ENCODE peak calls at places on chromosomes 3 and 15, in eight cellular contexts. One of them, this sample, is unnamed. For H3K36me3 and H3K4me1, the result is how much of the 10 kb centered on the place peaks cover.

GRCh38 chr3:124552224-124552623 is 178.0 kb upstream of the UMPS start:
- DNase-seq in heart left ventricle: no peak
- DNase-seq in CD8-positive, alpha-beta memory T cell: no peak
- DNase-seq in OCI-LY7: no peak
- DNase-seq in mammary epithelial cell: peak
- DNase-seq in esophagus muscularis mucosa: no peak
- DNase-seq in iPS DF 6.9: no peak
- DNase-seq in GM23248: no peak
- DNase-seq in this sample: peak

GRCh38 chr3:24336101-24336500 is 158.5 kb downstream of the THRB start:
- DNase-seq in heart left ventricle: no peak
- DNase-seq in CD8-positive, alpha-beta memory T cell: no peak
- DNase-seq in OCI-LY7: no peak
- DNase-seq in mammary epithelial cell: no peak
- DNase-seq in esophagus muscularis mucosa: no peak
- DNase-seq in iPS DF 6.9: no peak
- DNase-seq in GM23248: no peak
- DNase-seq in this sample: no peak

GRCh38 chr3:144265527-144266100 is 294.0 kb downstream of the DIPK2A start:
- DNase-seq in heart left ventricle: no peak
- DNase-seq in CD8-positive, alpha-beta memory T cell: no peak
- DNase-seq in OCI-LY7: no peak
- DNase-seq in mammary epithelial cell: no peak
- DNase-seq in esophagus muscularis mucosa: no peak
- DNase-seq in iPS DF 6.9: no peak
- DNase-seq in GM23248: peak
- DNase-seq in this sample: peak

GRCh38 chr3:11764931-11765363 is 81.7 kb downstream of the TAMM41 start:
- DNase-seq in heart left ventricle: no peak
- DNase-seq in CD8-positive, alpha-beta memory T cell: no peak
- DNase-seq in OCI-LY7: no peak
- DNase-seq in mammary epithelial cell: peak
- DNase-seq in esophagus muscularis mucosa: no peak
- DNase-seq in iPS DF 6.9: no peak
- DNase-seq in GM23248: peak
- DNase-seq in this sample: peak

GRCh38 chr15:49495993-49496747 is 73.1 kb downstream of the FGF7 start:
- DNase-seq in heart left ventricle: no peak
- DNase-seq in CD8-positive, alpha-beta memory T cell: no peak
- DNase-seq in OCI-LY7: no peak
- DNase-seq in mammary epithelial cell: no peak
- DNase-seq in esophagus muscularis mucosa: no peak
- DNase-seq in iPS DF 6.9: no peak
- DNase-seq in GM23248: peak
- DNase-seq in this sample: peak

GRCh38 chr3:59247402-59247841 is 197.6 kb upstream of the CFAP20DC start:
- DNase-seq in heart left ventricle: no peak
- DNase-seq in CD8-positive, alpha-beta memory T cell: no peak
- DNase-seq in OCI-LY7: no peak
- DNase-seq in mammary epithelial cell: peak
- DNase-seq in esophagus muscularis mucosa: no peak
- DNase-seq in iPS DF 6.9: no peak
- DNase-seq in GM23248: no peak
- DNase-seq in this sample: no peak

GRCh38 chr3:76728411-76728810 is 311.5 kb upstream of the ROBO2 start:
- DNase-seq in heart left ventricle: no peak
- DNase-seq in CD8-positive, alpha-beta memory T cell: no peak
- DNase-seq in OCI-LY7: no peak
- DNase-seq in mammary epithelial cell: no peak
- DNase-seq in esophagus muscularis mucosa: no peak
- DNase-seq in iPS DF 6.9: no peak
- DNase-seq in GM23248: no peak
- DNase-seq in this sample: no peak

GRCh38 chr15:40843885-40844542 is at the start of gene SPINT1:
- DNase-seq in heart left ventricle: no peak
- DNase-seq in CD8-positive, alpha-beta memory T cell: peak
- DNase-seq in OCI-LY7: no peak
- DNase-seq in mammary epithelial cell: peak
- DNase-seq in esophagus muscularis mucosa: no peak
- DNase-seq in iPS DF 6.9: no peak
- DNase-seq in GM23248: peak
- DNase-seq in this sample: peak

GRCh38 chr15:78000089-78000926 is 77.2 kb downstream of the TBC1D2B start:
- DNase-seq in heart left ventricle: peak
- DNase-seq in CD8-positive, alpha-beta memory T cell: peak
- DNase-seq in OCI-LY7: peak
- DNase-seq in mammary epithelial cell: peak
- DNase-seq in esophagus muscularis mucosa: no peak
- DNase-seq in iPS DF 6.9: peak
- DNase-seq in GM23248: peak
- DNase-seq in this sample: peak

GRCh38 chr3:177141471-177141870 is 55.8 kb downstream of the TBL1XR1 start:
- DNase-seq in heart left ventricle: no peak
- DNase-seq in CD8-positive, alpha-beta memory T cell: no peak
- DNase-seq in OCI-LY7: no peak
- DNase-seq in mammary epithelial cell: no peak
- DNase-seq in esophagus muscularis mucosa: no peak
- DNase-seq in iPS DF 6.9: no peak
- DNase-seq in GM23248: no peak
- DNase-seq in this sample: no peak

GRCh38 chr3:42117175-42118008 is 26.2 kb downstream of the TRAK1 start:
- DNase-seq in heart left ventricle: no peak
- DNase-seq in CD8-positive, alpha-beta memory T cell: peak
- DNase-seq in OCI-LY7: peak
- DNase-seq in mammary epithelial cell: peak
- DNase-seq in esophagus muscularis mucosa: no peak
- DNase-seq in iPS DF 6.9: peak
- DNase-seq in GM23248: peak
- DNase-seq in this sample: peak

GRCh38 chr3:33061782-33062181 is 35.2 kb downstream of the GLB1 start:
- DNase-seq in heart left ventricle: no peak
- DNase-seq in CD8-positive, alpha-beta memory T cell: no peak
- DNase-seq in OCI-LY7: peak
- DNase-seq in mammary epithelial cell: no peak
- DNase-seq in esophagus muscularis mucosa: no peak
- DNase-seq in iPS DF 6.9: no peak
- DNase-seq in GM23248: peak
- DNase-seq in this sample: peak
- H3K36me3 ChIP-seq in heart left ventricle: half or more
- H3K36me3 ChIP-seq in CD8-positive, alpha-beta memory T cell: under half
- H3K36me3 ChIP-seq in OCI-LY7: under half
- H3K36me3 ChIP-seq in mammary epithelial cell: under half
- H3K36me3 ChIP-seq in esophagus muscularis mucosa: under half
- H3K36me3 ChIP-seq in iPS DF 6.9: under half
- H3K36me3 ChIP-seq in GM23248: under half
- H3K36me3 ChIP-seq in this sample: under half

GRCh38 chr15:67358812-67359211 is 104.2 kb downstream of the IQCH start:
- DNase-seq in heart left ventricle: no peak
- DNase-seq in CD8-positive, alpha-beta memory T cell: no peak
- DNase-seq in OCI-LY7: no peak
- DNase-seq in mammary epithelial cell: no peak
- DNase-seq in esophagus muscularis mucosa: no peak
- DNase-seq in iPS DF 6.9: no peak
- DNase-seq in GM23248: no peak
- DNase-seq in this sample: no peak

GRCh38 chr15:67366904-67367303 is 112.3 kb downstream of the IQCH start:
- DNase-seq in heart left ventricle: no peak
- DNase-seq in CD8-positive, alpha-beta memory T cell: no peak
- DNase-seq in OCI-LY7: no peak
- DNase-seq in mammary epithelial cell: no peak
- DNase-seq in esophagus muscularis mucosa: no peak
- DNase-seq in iPS DF 6.9: no peak
- DNase-seq in GM23248: no peak
- DNase-seq in this sample: no peak

GRCh38 chr15:67359431-67360082 is 105.0 kb downstream of the IQCH start:
- DNase-seq in heart left ventricle: no peak
- DNase-seq in CD8-positive, alpha-beta memory T cell: no peak
- DNase-seq in OCI-LY7: no peak
- DNase-seq in mammary epithelial cell: no peak
- DNase-seq in esophagus muscularis mucosa: no peak
- DNase-seq in iPS DF 6.9: no peak
- DNase-seq in GM23248: no peak
- DNase-seq in this sample: no peak

GRCh38 chr15:67361100-67361499 is 106.5 kb downstream of the IQCH start:
- DNase-seq in heart left ventricle: no peak
- DNase-seq in CD8-positive, alpha-beta memory T cell: no peak
- DNase-seq in OCI-LY7: no peak
- DNase-seq in mammary epithelial cell: no peak
- DNase-seq in esophagus muscularis mucosa: no peak
- DNase-seq in iPS DF 6.9: no peak
- DNase-seq in GM23248: no peak
- DNase-seq in this sample: no peak
- H3K4me1 ChIP-seq in heart left ventricle: under half
- H3K4me1 ChIP-seq in CD8-positive, alpha-beta memory T cell: under half
- H3K4me1 ChIP-seq in OCI-LY7: under half
- H3K4me1 ChIP-seq in mammary epithelial cell: under half
- H3K4me1 ChIP-seq in esophagus muscularis mucosa: under half
- H3K4me1 ChIP-seq in iPS DF 6.9: under half
- H3K4me1 ChIP-seq in GM23248: under half
- H3K4me1 ChIP-seq in this sample: under half

DNA sequence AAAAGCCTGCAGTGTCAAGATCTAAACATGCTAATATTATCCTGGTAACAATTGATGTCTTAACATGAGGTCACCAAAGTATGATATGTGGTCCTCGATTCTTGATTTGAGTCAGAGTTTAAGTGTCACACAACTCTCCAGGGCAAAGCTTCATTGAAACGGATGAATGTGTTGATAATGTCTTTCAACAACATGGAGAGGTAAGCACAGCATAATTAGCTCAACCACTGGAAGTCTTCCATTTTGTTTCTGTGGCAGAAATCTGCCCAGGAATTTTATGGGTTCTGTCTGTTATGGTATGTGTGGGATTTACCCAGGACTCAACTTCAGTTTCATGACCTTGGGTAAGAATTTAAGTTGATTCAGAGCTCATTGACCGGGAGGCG is 591.5 kb downstream of the ZNF385D start:
- DNase-seq in heart left ventricle: no peak
- DNase-seq in CD8-positive, alpha-beta memory T cell: no peak
- DNase-seq in OCI-LY7: no peak
- DNase-seq in mammary epithelial cell: no peak
- DNase-seq in esophagus muscularis mucosa: no peak
- DNase-seq in iPS DF 6.9: no peak
- DNase-seq in GM23248: no peak
- DNase-seq in this sample: no peak
- H3K27ac ChIP-seq in heart left ventricle: no peak
- H3K27ac ChIP-seq in CD8-positive, alpha-beta memory T cell: no peak
- H3K27ac ChIP-seq in OCI-LY7: no peak
- H3K27ac ChIP-seq in mammary epithelial cell: no peak
- H3K27ac ChIP-seq in esophagus muscularis mucosa: no peak
- H3K27ac ChIP-seq in iPS DF 6.9: no peak
- H3K27ac ChIP-seq in GM23248: peak
- H3K27ac ChIP-seq in this sample: peak

DNA sequence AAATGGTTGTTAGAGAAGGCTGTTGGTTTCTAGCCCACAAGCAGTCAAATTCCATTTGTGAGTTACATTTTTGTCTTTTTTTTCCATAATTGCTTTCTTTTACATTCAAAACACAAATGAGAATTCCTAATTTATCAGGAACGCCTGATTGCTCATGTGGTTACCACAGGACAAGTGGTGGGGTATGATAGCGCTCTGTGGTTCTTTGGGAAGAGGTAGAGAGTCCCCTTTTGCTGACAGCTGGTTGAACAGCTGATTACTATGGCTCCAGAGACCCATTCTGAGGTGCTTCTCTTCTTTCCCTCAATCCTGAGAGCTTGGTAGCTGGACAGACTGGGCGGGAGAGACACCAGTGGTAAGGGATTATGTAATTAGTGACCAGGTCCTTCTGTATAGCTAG is 24.4 kb downstream of the CNOT10 start:
- DNase-seq in heart left ventricle: no peak
- DNase-seq in CD8-positive, alpha-beta memory T cell: no peak
- DNase-seq in OCI-LY7: no peak
- DNase-seq in mammary epithelial cell: no peak
- DNase-seq in esophagus muscularis mucosa: no peak
- DNase-seq in iPS DF 6.9: no peak
- DNase-seq in GM23248: no peak
- DNase-seq in this sample: peak
- H3K36me3 ChIP-seq in heart left ventricle: half or more
- H3K36me3 ChIP-seq in CD8-positive, alpha-beta memory T cell: under half
- H3K36me3 ChIP-seq in OCI-LY7: half or more
- H3K36me3 ChIP-seq in mammary epithelial cell: under half
- H3K36me3 ChIP-seq in esophagus muscularis mucosa: under half
- H3K36me3 ChIP-seq in iPS DF 6.9: under half
- H3K36me3 ChIP-seq in GM23248: under half
- H3K36me3 ChIP-seq in this sample: under half

GRCh38 chr15:73604477-73604876 is 28.7 kb downstream of the NPTN start:
- DNase-seq in heart left ventricle: no peak
- DNase-seq in CD8-positive, alpha-beta memory T cell: no peak
- DNase-seq in OCI-LY7: no peak
- DNase-seq in mammary epithelial cell: no peak
- DNase-seq in esophagus muscularis mucosa: no peak
- DNase-seq in iPS DF 6.9: no peak
- DNase-seq in GM23248: no peak
- DNase-seq in this sample: no peak

GRCh38 chr15:73602992-73603391 is 30.2 kb downstream of the NPTN start:
- DNase-seq in heart left ventricle: no peak
- DNase-seq in CD8-positive, alpha-beta memory T cell: no peak
- DNase-seq in OCI-LY7: no peak
- DNase-seq in mammary epithelial cell: no peak
- DNase-seq in esophagus muscularis mucosa: no peak
- DNase-seq in iPS DF 6.9: no peak
- DNase-seq in GM23248: no peak
- DNase-seq in this sample: no peak

GRCh38 chr15:73608475-73608874 is 24.7 kb downstream of the NPTN start:
- DNase-seq in heart left ventricle: no peak
- DNase-seq in CD8-positive, alpha-beta memory T cell: no peak
- DNase-seq in OCI-LY7: no peak
- DNase-seq in mammary epithelial cell: no peak
- DNase-seq in esophagus muscularis mucosa: no peak
- DNase-seq in iPS DF 6.9: no peak
- DNase-seq in GM23248: no peak
- DNase-seq in this sample: no peak

GRCh38 chr15:73607405-73607804 is 25.8 kb downstream of the NPTN start:
- DNase-seq in heart left ventricle: no peak
- DNase-seq in CD8-positive, alpha-beta memory T cell: no peak
- DNase-seq in OCI-LY7: no peak
- DNase-seq in mammary epithelial cell: no peak
- DNase-seq in esophagus muscularis mucosa: no peak
- DNase-seq in iPS DF 6.9: no peak
- DNase-seq in GM23248: no peak
- DNase-seq in this sample: no peak

GRCh38 chr15:73605759-73606423 is 27.3 kb downstream of the NPTN start:
- DNase-seq in heart left ventricle: no peak
- DNase-seq in CD8-positive, alpha-beta memory T cell: no peak
- DNase-seq in OCI-LY7: no peak
- DNase-seq in mammary epithelial cell: no peak
- DNase-seq in esophagus muscularis mucosa: no peak
- DNase-seq in iPS DF 6.9: no peak
- DNase-seq in GM23248: no peak
- DNase-seq in this sample: no peak
- H3K4me1 ChIP-seq in heart left ventricle: half or more
- H3K4me1 ChIP-seq in CD8-positive, alpha-beta memory T cell: under half
- H3K4me1 ChIP-seq in OCI-LY7: under half
- H3K4me1 ChIP-seq in mammary epithelial cell: under half
- H3K4me1 ChIP-seq in esophagus muscularis mucosa: half or more
- H3K4me1 ChIP-seq in iPS DF 6.9: under half
- H3K4me1 ChIP-seq in GM23248: half or more
- H3K4me1 ChIP-seq in this sample: under half